ENCODE peak calls at places on chromosomes 6 and 20, in seven cellular contexts. One of them, this sample, is unnamed.

GRCh38 chr20:35697696-35698297 is 1.4 kb downstream of the NFS1 start:
- DNase-seq in WERI-Rb-1: no peak
- DNase-seq in cardiac muscle cell: no peak
- DNase-seq in left ventricle myocardium inferior: no peak
- DNase-seq in heart right ventricle: no peak
- DNase-seq in NB4: no peak
- DNase-seq in skeletal muscle cell: no peak
- DNase-seq in this sample: no peak

GRCh38 chr6:106114492-106114891 is 28.4 kb downstream of the PRDM1 start:
- DNase-seq in skeletal muscle cell: no peak
- DNase-seq in WERI-Rb-1: no peak
- DNase-seq in heart right ventricle: no peak
- DNase-seq in cardiac muscle cell: no peak
- DNase-seq in NB4: no peak
- DNase-seq in left ventricle myocardium inferior: no peak
- DNase-seq in this sample: no peak

GRCh38 chr6:17015144-17015543 is 86.7 kb upstream of the STMND1 start:
- DNase-seq in NB4: peak; percentile 10
- DNase-seq in heart right ventricle: no peak
- DNase-seq in WERI-Rb-1: no peak
- DNase-seq in left ventricle myocardium inferior: no peak
- DNase-seq in skeletal muscle cell: peak; percentile 70
- DNase-seq in cardiac muscle cell: no peak
- DNase-seq in this sample: no peak

GRCh38 chr20:50724851-50725721 is 6.3 kb upstream of the PARD6B start:
- DNase-seq in NB4: peak; percentile 32
- DNase-seq in skeletal muscle cell: peak; percentile 91
- DNase-seq in left ventricle myocardium inferior: peak; percentile 70
- DNase-seq in WERI-Rb-1: peak; percentile 92
- DNase-seq in cardiac muscle cell: peak; percentile 92
- DNase-seq in heart right ventricle: peak; percentile 59
- DNase-seq in this sample: peak; percentile 61

GRCh38 chr6:39280247-39280731 is 33.9 kb downstream of the KCNK17 start:
- DNase-seq in NB4: peak; percentile 19
- DNase-seq in cardiac muscle cell: no peak
- DNase-seq in heart right ventricle: no peak
- DNase-seq in WERI-Rb-1: no peak
- DNase-seq in skeletal muscle cell: no peak
- DNase-seq in left ventricle myocardium inferior: no peak
- DNase-seq in this sample: peak; percentile 42

GRCh38 chr6:39188577-39188976 is 40.7 kb downstream of the KCNK5 start:
- DNase-seq in NB4: peak; percentile 25
- DNase-seq in cardiac muscle cell: no peak
- DNase-seq in skeletal muscle cell: no peak
- DNase-seq in WERI-Rb-1: no peak
- DNase-seq in heart right ventricle: no peak
- DNase-seq in left ventricle myocardium inferior: no peak
- DNase-seq in this sample: no peak

GRCh38 chr20:63328026-63328700 is 33.0 kb downstream of the CHRNA4 start:
- DNase-seq in NB4: no peak
- DNase-seq in WERI-Rb-1: no peak
- DNase-seq in skeletal muscle cell: no peak
- DNase-seq in heart right ventricle: peak; percentile 6
- DNase-seq in cardiac muscle cell: no peak
- DNase-seq in left ventricle myocardium inferior: peak; percentile 7
- DNase-seq in this sample: peak; percentile 79

GRCh38 chr20:38369387-38369786 is 23.1 kb downstream of the LBP start:
- DNase-seq in left ventricle myocardium inferior: no peak
- DNase-seq in WERI-Rb-1: no peak
- DNase-seq in skeletal muscle cell: no peak
- DNase-seq in cardiac muscle cell: no peak
- DNase-seq in heart right ventricle: no peak
- DNase-seq in NB4: peak; percentile 64
- DNase-seq in this sample: peak; percentile 73

GRCh38 chr20:46253391-46253790 is 54.9 kb downstream of the CDH22 start:
- DNase-seq in left ventricle myocardium inferior: no peak
- DNase-seq in NB4: peak; percentile 34
- DNase-seq in skeletal muscle cell: no peak
- DNase-seq in cardiac muscle cell: no peak
- DNase-seq in heart right ventricle: no peak
- DNase-seq in WERI-Rb-1: peak; percentile 77
- DNase-seq in this sample: peak; percentile 82

DNA sequence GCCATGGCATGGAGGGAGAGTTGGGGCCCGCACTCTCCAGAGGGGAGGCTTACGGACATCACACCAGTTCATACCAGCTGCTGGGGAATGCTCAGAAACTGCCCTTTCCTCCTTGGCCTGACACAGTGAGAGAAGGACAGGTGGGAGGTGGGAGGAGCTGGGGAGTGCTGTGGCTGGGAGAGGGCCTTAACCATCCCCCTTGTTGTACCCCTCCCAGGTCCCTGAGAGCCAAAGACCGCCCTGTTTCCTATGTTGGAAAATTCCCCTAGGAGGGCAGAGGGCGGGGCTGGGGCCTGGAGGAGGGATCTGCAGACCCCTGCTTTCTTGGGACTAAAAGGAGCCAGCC is 24.1 kb downstream of the FOXP4 start:
- DNase-seq in skeletal muscle cell: no peak
- DNase-seq in heart right ventricle: no peak
- DNase-seq in WERI-Rb-1: peak; percentile 41
- DNase-seq in NB4: no peak
- DNase-seq in left ventricle myocardium inferior: no peak
- DNase-seq in cardiac muscle cell: peak; percentile 56
- DNase-seq in this sample: peak; percentile 88
- H3K4me3 ChIP-seq in skeletal muscle cell: no peak overlapping the region
- H3K4me3 ChIP-seq in heart right ventricle: no peak overlapping the region
- H3K4me3 ChIP-seq in WERI-Rb-1: no peak overlapping the region
- H3K4me3 ChIP-seq in NB4: no peak overlapping the region
- H3K4me3 ChIP-seq in left ventricle myocardium inferior: no peak overlapping the region
- H3K4me3 ChIP-seq in cardiac muscle cell: no peak overlapping the region
- H3K4me3 ChIP-seq in this sample: no peak overlapping the region

GRCh38 chr20:17524551-17524950 is 6.6 kb downstream of the BFSP1 start:
- DNase-seq in cardiac muscle cell: no peak
- DNase-seq in NB4: no peak
- DNase-seq in WERI-Rb-1: no peak
- DNase-seq in heart right ventricle: no peak
- DNase-seq in skeletal muscle cell: no peak
- DNase-seq in left ventricle myocardium inferior: no peak
- DNase-seq in this sample: no peak

GRCh38 chr20:17525650-17526049 is 5.5 kb downstream of the BFSP1 start:
- DNase-seq in WERI-Rb-1: peak; percentile 36
- DNase-seq in NB4: peak; percentile 47
- DNase-seq in cardiac muscle cell: peak; percentile 45
- DNase-seq in left ventricle myocardium inferior: no peak
- DNase-seq in heart right ventricle: no peak
- DNase-seq in skeletal muscle cell: no peak
- DNase-seq in this sample: peak; percentile 80

GRCh38 chr20:17525132-17525531 is 6.0 kb downstream of the BFSP1 start:
- DNase-seq in WERI-Rb-1: no peak
- DNase-seq in NB4: no peak
- DNase-seq in heart right ventricle: no peak
- DNase-seq in skeletal muscle cell: no peak
- DNase-seq in cardiac muscle cell: no peak
- DNase-seq in left ventricle myocardium inferior: no peak
- DNase-seq in this sample: no peak

GRCh38 chr20:17522528-17522927 is 8.7 kb downstream of the BFSP1 start:
- DNase-seq in heart right ventricle: no peak
- DNase-seq in cardiac muscle cell: no peak
- DNase-seq in skeletal muscle cell: no peak
- DNase-seq in WERI-Rb-1: no peak
- DNase-seq in left ventricle myocardium inferior: no peak
- DNase-seq in NB4: no peak
- DNase-seq in this sample: no peak

DNA sequence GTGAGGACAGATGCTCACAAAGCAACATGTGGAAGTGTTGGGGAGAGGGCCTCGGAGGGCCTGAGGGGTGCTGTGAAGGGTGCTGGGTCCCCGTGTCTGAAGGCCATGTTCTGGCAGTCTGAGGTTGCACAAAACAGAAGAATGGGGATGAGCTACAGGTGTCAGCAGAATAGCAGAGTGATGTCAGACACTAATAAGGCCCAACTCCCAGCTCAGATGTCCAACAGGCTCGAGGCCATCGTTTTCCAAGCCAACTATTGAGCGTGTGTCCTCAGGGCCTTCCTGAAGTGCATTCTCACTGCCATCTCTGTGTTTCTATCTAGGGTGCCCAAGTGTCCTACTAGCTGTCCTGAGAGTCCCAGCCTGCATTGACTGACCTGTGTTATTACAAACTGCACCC is 7.9 kb downstream of the BFSP1 start:
- DNase-seq in heart right ventricle: no peak
- DNase-seq in left ventricle myocardium inferior: no peak
- DNase-seq in NB4: no peak
- DNase-seq in skeletal muscle cell: no peak
- DNase-seq in WERI-Rb-1: no peak
- DNase-seq in cardiac muscle cell: no peak
- DNase-seq in this sample: no peak
- H3K4me3 ChIP-seq in heart right ventricle: no peak overlapping the region
- H3K4me3 ChIP-seq in left ventricle myocardium inferior: no peak overlapping the region
- H3K4me3 ChIP-seq in NB4: no peak overlapping the region
- H3K4me3 ChIP-seq in skeletal muscle cell: no peak overlapping the region
- H3K4me3 ChIP-seq in WERI-Rb-1: no peak overlapping the region
- H3K4me3 ChIP-seq in cardiac muscle cell: no peak overlapping the region
- H3K4me3 ChIP-seq in this sample: no peak overlapping the region

DNA sequence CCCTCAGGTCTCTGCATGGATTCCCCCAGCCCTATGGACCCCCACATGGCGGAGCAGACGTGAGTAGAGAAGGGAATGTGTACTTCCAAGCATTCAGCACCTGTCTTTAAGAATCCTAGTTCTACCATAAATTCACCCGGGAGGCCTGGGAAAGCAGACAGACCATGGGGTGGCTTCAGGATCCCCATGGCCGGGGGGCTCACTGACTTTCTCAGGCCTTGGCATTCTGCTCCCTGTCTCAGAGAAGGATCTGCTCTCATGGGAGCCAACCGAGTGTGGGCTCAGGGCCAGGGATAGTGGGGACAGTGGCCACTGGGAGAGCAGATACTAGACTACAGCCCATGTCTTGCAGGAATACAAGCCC is 2.3 kb downstream of the CDC25B start:
- DNase-seq in skeletal muscle cell: no peak
- DNase-seq in left ventricle myocardium inferior: no peak
- DNase-seq in NB4: no peak
- DNase-seq in WERI-Rb-1: no peak
- DNase-seq in cardiac muscle cell: no peak
- DNase-seq in heart right ventricle: no peak
- DNase-seq in this sample: no peak
- H3K4me3 ChIP-seq in skeletal muscle cell: peak overlapping the region; percentile 67
- H3K4me3 ChIP-seq in left ventricle myocardium inferior: no peak overlapping the region
- H3K4me3 ChIP-seq in NB4: no peak overlapping the region
- H3K4me3 ChIP-seq in WERI-Rb-1: no peak overlapping the region
- H3K4me3 ChIP-seq in cardiac muscle cell: no peak overlapping the region
- H3K4me3 ChIP-seq in heart right ventricle: no peak overlapping the region
- H3K4me3 ChIP-seq in this sample: no peak overlapping the region

DNA sequence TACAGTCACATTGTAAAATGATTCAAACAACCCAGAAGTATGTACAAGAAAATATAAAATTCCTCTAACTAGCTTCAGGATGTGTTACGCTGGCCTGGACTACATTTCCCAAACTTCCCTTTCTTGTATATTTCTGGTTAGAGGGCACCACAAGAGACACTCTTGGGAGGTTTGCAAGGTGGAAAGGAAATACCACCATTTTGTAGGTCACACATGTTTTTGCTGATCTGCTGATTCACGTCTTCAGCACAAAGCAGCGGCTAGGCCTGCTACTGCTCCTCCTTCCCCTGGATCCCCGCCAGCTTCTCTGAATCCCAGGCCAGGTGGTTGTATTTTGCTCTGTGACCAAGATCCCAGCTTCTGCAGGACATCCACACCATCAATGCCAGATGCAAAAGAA is 104.2 kb downstream of the AGPAT4 start:
- DNase-seq in WERI-Rb-1: no peak
- DNase-seq in NB4: no peak
- DNase-seq in heart right ventricle: no peak
- DNase-seq in left ventricle myocardium inferior: no peak
- DNase-seq in skeletal muscle cell: peak; percentile 80
- DNase-seq in cardiac muscle cell: no peak
- DNase-seq in this sample: no peak
- H3K4me3 ChIP-seq in WERI-Rb-1: no peak overlapping the region
- H3K4me3 ChIP-seq in NB4: no peak overlapping the region
- H3K4me3 ChIP-seq in heart right ventricle: no peak overlapping the region
- H3K4me3 ChIP-seq in left ventricle myocardium inferior: no peak overlapping the region
- H3K4me3 ChIP-seq in skeletal muscle cell: no peak overlapping the region
- H3K4me3 ChIP-seq in cardiac muscle cell: no peak overlapping the region
- H3K4me3 ChIP-seq in this sample: no peak overlapping the region

DNA sequence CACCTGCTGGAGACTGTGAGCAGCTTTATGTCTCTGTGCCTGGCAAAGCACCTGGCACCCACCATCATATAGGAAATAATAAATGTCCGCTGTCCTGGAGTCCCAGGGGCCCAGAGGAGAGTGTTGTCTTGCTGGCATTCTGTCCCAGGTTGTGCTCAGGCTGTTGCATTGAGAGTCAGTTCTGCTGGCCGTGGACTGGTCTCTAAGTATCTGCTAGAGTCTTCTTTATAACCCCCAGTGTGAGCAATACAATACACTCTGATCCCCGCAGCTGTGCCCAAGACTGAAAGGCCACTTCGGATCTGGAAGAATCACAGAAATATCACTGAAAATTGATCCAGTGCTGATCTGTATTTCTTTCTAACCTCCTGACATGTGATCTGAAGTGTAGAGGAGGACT is 38.3 kb upstream of the HINT3 start:
- DNase-seq in WERI-Rb-1: no peak
- DNase-seq in heart right ventricle: no peak
- DNase-seq in left ventricle myocardium inferior: no peak
- DNase-seq in cardiac muscle cell: no peak
- DNase-seq in NB4: no peak
- DNase-seq in skeletal muscle cell: no peak
- DNase-seq in this sample: no peak
- H3K4me3 ChIP-seq in WERI-Rb-1: no peak overlapping the region
- H3K4me3 ChIP-seq in heart right ventricle: no peak overlapping the region
- H3K4me3 ChIP-seq in left ventricle myocardium inferior: no peak overlapping the region
- H3K4me3 ChIP-seq in cardiac muscle cell: no peak overlapping the region
- H3K4me3 ChIP-seq in NB4: peak overlapping the region; percentile 76
- H3K4me3 ChIP-seq in skeletal muscle cell: no peak overlapping the region
- H3K4me3 ChIP-seq in this sample: no peak overlapping the region